ENCODE peak calls at places on chromosomes 3 and 15, in four cellular contexts. R is stimulated activated CD8-positive, alpha-beta memory T cell treated with anti-CD3 and anti-CD28 coated beads, Interleukin-4, amount 100 ng/mL, for 24 hours; D is T follicular helper cell; G is left cardiac atrium. B is an unnamed sample.

GRCh38 chr3:151426337-151426648 is 34.6 kb downstream of the IGSF10 start:
- DNase-seq in R (no peak), G (no peak), D (no peak), B (no peak)

GRCh38 chr3:64331605-64332004 is 106.3 kb upstream of the PRICKLE2 start:
- DNase-seq in R (no peak), G (no peak), D (no peak), B (no peak)

GRCh38 chr15:96331942-96332853 is 1.7 kb downstream of the NR2F2 start:
- DNase-seq in R (no peak), G (peak), D (no peak), B (peak)

GRCh38 chr3:52277071-52277964 is 1.1 kb downstream of the WDR82 start:
- DNase-seq in G (peak), D (peak), R (peak), B (peak)

GRCh38 chr3:36494461-36495109 is 114.3 kb downstream of the STAC start:
- DNase-seq in R (no peak), G (no peak), D (no peak), B (no peak)

GRCh38 chr3:126855374-126855773 is 127.5 kb upstream of the PLXNA1 start:
- DNase-seq in R (no peak), D (no peak), G (no peak), B (no peak)

GRCh38 chr15:40032125-40032839 is 6.7 kb downstream of the SRP14 start:
- DNase-seq in G (no peak), R (no peak), D (no peak), B (no peak)

GRCh38 chr15:31487811-31488436 is 161.3 kb downstream of the KLF13 start:
- DNase-seq in G (no peak), R (no peak), D (no peak), B (no peak)

GRCh38 chr3:69671082-69671952 is 67.9 kb upstream of the MITF start:
- DNase-seq in D (no peak), R (no peak), G (peak), B (no peak)

GRCh38 chr3:127090218-127091160 is 102.4 kb upstream of the PRR23E start:
- DNase-seq in R (no peak), G (no peak), D (no peak), B (no peak)

GRCh38 chr3:38516669-38517068 is 20.5 kb downstream of the EXOG start:
- DNase-seq in D (no peak), R (no peak), G (no peak), B (no peak)

GRCh38 chr3:168824107-168824506 is 728.4 kb upstream of the GOLIM4 start:
- DNase-seq in D (no peak), G (no peak), R (no peak), B (no peak)

GRCh38 chr3:193946945-193947344 is 189.0 kb upstream of the HES1 start:
- DNase-seq in R (no peak), G (no peak), D (no peak), B (no peak)

GRCh38 chr15:72236381-72237285 is 5.6 kb upstream of the PKM start:
- DNase-seq in D (no peak), R (no peak), G (no peak), B (no peak)

GRCh38 chr3:31247850-31248618 is 284.7 kb upstream of the STT3B start:
- DNase-seq in G (no peak), R (no peak), D (no peak), B (no peak)

GRCh38 chr15:100687532-100688215 is 85.3 kb downstream of the ASB7 start:
- DNase-seq in R (no peak), D (no peak), G (peak), B (no peak)

GRCh38 chr3:25428003-25428861 is at the start of gene RARB:
- DNase-seq in G (peak), D (no peak), R (no peak), B (no peak)

GRCh38 chr15:67110958-67111864 is 45.8 kb downstream of the SMAD3 start:
- DNase-seq in G (no peak), D (no peak), R (no peak), B (no peak)

GRCh38 chr15:77036537-77037474 is 34.1 kb downstream of the TSPAN3 start:
- DNase-seq in R (no peak), G (no peak), D (no peak), B (no peak)

GRCh38 chr3:189132125-189132744 is 39.5 kb upstream of the TPRG1 start:
- DNase-seq in G (peak), R (peak), D (peak), B (no peak)

GRCh38 chr3:195258449-195259145 is 12.4 kb downstream of the XXYLT1 start:
- DNase-seq in G (no peak), R (no peak), D (no peak), B (no peak)

GRCh38 chr15:98315951-98316350 is 332.4 kb upstream of the IGF1R start:
- DNase-seq in D (no peak), R (no peak), G (no peak), B (no peak)

GRCh38 chr15:69328739-69329138 is 30.0 kb downstream of the PAQR5 start:
- DNase-seq in G (no peak), R (no peak), D (no peak), B (peak)

GRCh38 chr3:43155464-43156121 is 49.7 kb upstream of the POMGNT2 start:
- DNase-seq in D (no peak), R (no peak), G (peak), B (peak)

GRCh38 chr3:184165548-184165947 is 9.1 kb upstream of the AP2M1 start:
- DNase-seq in D (no peak), G (no peak), R (no peak), B (no peak)

GRCh38 chr3:61894988-61895935 is 333.9 kb downstream of the PTPRG start:
- DNase-seq in R (peak), G (peak), D (no peak), B (peak)

GRCh38 chr3:140994316-140994715 is 52.7 kb downstream of the SLC25A36 start:
- DNase-seq in D (no peak), G (no peak), R (no peak), B (no peak)

GRCh38 chr3:177633671-177634207 is 436.5 kb upstream of the TBL1XR1 start:
- DNase-seq in G (no peak), D (no peak), R (no peak), B (no peak)

GRCh38 chr3:141231923-141232861 is 567 bp downstream of the PXYLP1 start:
- DNase-seq in G (peak), R (no peak), D (no peak), B (peak)

GRCh38 chr3:94234177-94234788 is 171.4 kb downstream of the NSUN3 start:
- DNase-seq in D (no peak), G (no peak), R (no peak), B (no peak)

GRCh38 chr3:143226678-143227291 is 107.2 kb downstream of the CHST2 start:
- DNase-seq in G (no peak), D (no peak), R (no peak), B (no peak)

GRCh38 chr3:114447545-114447944 is 153.7 kb downstream of the TIGIT start:
- DNase-seq in R (no peak), G (no peak), D (no peak), B (no peak)

GRCh38 chr3:44584646-44585501 is at the start of gene ZNF660:
- DNase-seq in G (peak), D (no peak), R (no peak), B (peak)

GRCh38 chr3:190585771-190586630 is 72.1 kb downstream of the IL1RAP start:
- DNase-seq in D (no peak), R (peak), G (peak), B (peak)

GRCh38 chr3:29137601-29138000 is 143.3 kb upstream of the RBMS3 start:
- DNase-seq in D (no peak), G (no peak), R (no peak), B (no peak)

GRCh38 chr3:188214442-188214841 is 60.5 kb downstream of the LPP start:
- DNase-seq in G (no peak), D (no peak), R (no peak), B (peak)

GRCh38 chr15:79296583-79296982 is 14.1 kb downstream of the ANKRD34C start:
- DNase-seq in G (no peak), R (no peak), D (no peak), B (no peak)

GRCh38 chr3:168951368-168951767 is 712.1 kb downstream of the MECOM start:
- DNase-seq in D (no peak), G (no peak), R (no peak), B (no peak)

GRCh38 chr15:30985081-30985531 is 6.3 kb downstream of the MTMR10 start:
- DNase-seq in G (no peak), D (no peak), R (no peak), B (no peak)

B was measured in upper lobe of left lung.